ENCODE peak calls at places on chromosomes 1 and 21, in ten cellular contexts. R is OCI-LY7, J is mesendoderm, O is PC-3, T is astrocyte, P is fibroblast of lung, F is K562, H is hepatocyte, L is neural progenitor cell, Q is keratinocyte. X is an unnamed sample.

GRCh38 chr1:85479491-85479890 is 14.5 kb upstream of the DDAH1 start:
- DNase-seq in P (no peak), H (no peak), F (no peak), L (no peak), T (no peak), Q (no peak), O (no peak), J (no peak), R (no peak), X (no peak)

GRCh38 chr1:10607228-10607627 is 132.5 kb downstream of the PEX14 start:
- DNase-seq in O (no peak), R (no peak), T (no peak), L (no peak), H (peak; percentile 42), P (peak; percentile 82), F (no peak), Q (no peak), J (no peak), X (no peak)

GRCh38 chr1:160978510-160978927 is 23.9 kb upstream of the ITLN2 start:
- DNase-seq in P (no peak), O (peak; percentile 45), Q (no peak), J (no peak), L (no peak), F (no peak), R (no peak), H (no peak), T (no peak), X (no peak)

GRCh38 chr1:225849905-225850304 is 32.3 kb downstream of the TMEM63A start:
- DNase-seq in T (no peak), J (no peak), L (no peak), P (no peak), H (no peak), O (no peak), Q (no peak), R (peak; percentile 36), F (peak; percentile 60), X (no peak)

GRCh38 chr1:205843031-205843859 is 6.7 kb downstream of the PM20D1 start:
- DNase-seq in P (no peak), Q (no peak), F (no peak), J (peak; percentile 12), H (no peak), T (no peak), R (no peak), O (no peak), L (no peak), X (no peak)

GRCh38 chr21:45987121-45987711 is 5.6 kb downstream of the COL6A1 start:
- DNase-seq in Q (no peak), T (no peak), H (no peak), P (no peak), F (no peak), J (no peak), R (no peak), O (no peak), L (no peak), X (no peak)

GRCh38 chr1:110870721-110871388 is 2.1 kb upstream of the CD53 start:
- DNase-seq in H (no peak), J (peak; percentile 19), T (no peak), R (peak; percentile 16), Q (no peak), L (no peak), F (no peak), O (no peak), P (no peak), X (no peak)

GRCh38 chr1:161119017-161119378 is 1.1 kb downstream of the NIT1 start:
- DNase-seq in J (peak; percentile 71), F (no peak), P (no peak), T (no peak), Q (no peak), R (peak; percentile 54), O (no peak), L (peak; percentile 22), H (peak; percentile 42), X (no peak)

DNA sequence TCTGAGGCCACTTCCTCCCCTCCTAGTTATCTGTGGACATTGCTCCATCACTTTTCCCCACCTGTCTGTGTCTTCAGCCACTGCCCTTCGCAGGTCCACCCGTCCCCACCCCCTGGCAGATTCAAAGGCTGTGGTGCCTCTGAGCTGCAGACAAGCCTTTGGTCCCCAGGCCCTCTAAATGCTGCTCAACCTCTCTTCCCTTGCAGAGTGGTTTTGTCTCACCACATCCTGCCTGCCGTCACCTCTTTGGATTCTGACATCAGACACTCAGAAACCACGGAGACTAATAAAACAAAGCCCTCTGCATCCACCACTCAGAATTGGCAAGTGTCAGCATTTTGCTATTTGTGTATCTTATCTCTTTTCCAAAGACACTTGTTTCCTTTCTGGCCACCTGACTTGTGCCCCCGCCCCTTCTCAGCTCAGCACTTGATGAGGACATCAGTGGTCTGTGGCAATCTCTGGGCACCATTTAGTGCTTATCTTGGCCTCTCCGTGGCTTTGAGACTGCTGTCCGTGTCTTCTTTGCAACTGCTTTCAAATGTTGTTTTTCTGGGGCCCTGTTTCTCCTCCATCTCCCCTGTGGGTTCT is 7.7 kb downstream of the CNIH3 start:
- DNase-seq in T (peak; percentile 99), Q (no peak), J (peak; percentile 73), R (peak; percentile 17), F (no peak), H (peak; percentile 36), P (peak; percentile 84), O (peak; percentile 94), L (no peak), X (peak; percentile 51)
- H3K79me2 ChIP-seq in T (peaks cover 89% of the 10 kb centered on the region), Q (no peaks in the 10 kb centered on the region), J (peaks cover 11% of the 10 kb centered on the region), R (no peaks in the 10 kb centered on the region), F (no peaks in the 10 kb centered on the region), H (no peaks in the 10 kb centered on the region), P (peaks cover 63% of the 10 kb centered on the region), O (no peaks in the 10 kb centered on the region), L (no peaks in the 10 kb centered on the region), X (no peaks in the 10 kb centered on the region)

GRCh38 chr1:92956254-92956653 is 5.0 kb downstream of the DIPK1A start:
- DNase-seq in Q (no peak), J (no peak), P (no peak), T (no peak), H (no peak), L (no peak), O (no peak), F (no peak), R (no peak), X (no peak)

GRCh38 chr1:92949937-92950817 is 11.1 kb downstream of the DIPK1A start:
- DNase-seq in Q (no peak), T (peak; percentile 86), H (no peak), J (peak; percentile 70), P (peak; percentile 49), O (peak; percentile 40), L (peak; percentile 31), F (no peak), R (peak; percentile 54), X (no peak)

GRCh38 chr1:92951141-92951582 is 10.1 kb downstream of the DIPK1A start:
- DNase-seq in T (peak; percentile 81), P (peak; percentile 79), J (peak; percentile 57), L (no peak), O (peak; percentile 57), H (peak; percentile 17), Q (no peak), R (peak; percentile 94), F (peak; percentile 49), X (no peak)

GRCh38 chr1:92952714-92953113 is 8.5 kb downstream of the DIPK1A start:
- DNase-seq in Q (no peak), R (no peak), J (no peak), P (no peak), F (no peak), H (no peak), L (no peak), T (no peak), O (no peak), X (no peak)

GRCh38 chr1:92953491-92953890 is 7.8 kb downstream of the DIPK1A start:
- DNase-seq in J (no peak), Q (no peak), H (no peak), F (no peak), R (peak; percentile 79), O (no peak), L (no peak), T (no peak), P (no peak), X (no peak)
- H3K4me3 ChIP-seq in J (no peak overlapping the region), Q (no peak overlapping the region), H (no peak overlapping the region), F (no peak overlapping the region), R (peak overlapping the region; percentile 55), O (no peak overlapping the region), L (no peak overlapping the region), T (no peak overlapping the region), P (no peak overlapping the region), X (no peak overlapping the region)

GRCh38 chr1:13781228-13781627 is 81.2 kb downstream of the PRDM2 start:
- DNase-seq in Q (no peak), L (no peak), T (no peak), H (no peak), P (no peak), J (no peak), R (no peak), F (no peak), O (no peak), X (no peak)

GRCh38 chr1:13782634-13782995 is 82.6 kb downstream of the PRDM2 start:
- DNase-seq in F (no peak), P (no peak), O (no peak), R (no peak), J (no peak), Q (no peak), L (no peak), T (no peak), H (no peak), X (no peak)

GRCh38 chr1:13781907-13782633 is 82.1 kb downstream of the PRDM2 start:
- DNase-seq in J (no peak), Q (no peak), H (no peak), O (no peak), F (no peak), R (no peak), P (peak; percentile 83), L (no peak), T (peak; percentile 79), X (no peak)

GRCh38 chr1:13784971-13785370 is 85.0 kb downstream of the PRDM2 start:
- DNase-seq in F (no peak), O (no peak), P (no peak), R (no peak), T (no peak), Q (no peak), J (no peak), H (no peak), L (no peak), X (no peak)

DNA sequence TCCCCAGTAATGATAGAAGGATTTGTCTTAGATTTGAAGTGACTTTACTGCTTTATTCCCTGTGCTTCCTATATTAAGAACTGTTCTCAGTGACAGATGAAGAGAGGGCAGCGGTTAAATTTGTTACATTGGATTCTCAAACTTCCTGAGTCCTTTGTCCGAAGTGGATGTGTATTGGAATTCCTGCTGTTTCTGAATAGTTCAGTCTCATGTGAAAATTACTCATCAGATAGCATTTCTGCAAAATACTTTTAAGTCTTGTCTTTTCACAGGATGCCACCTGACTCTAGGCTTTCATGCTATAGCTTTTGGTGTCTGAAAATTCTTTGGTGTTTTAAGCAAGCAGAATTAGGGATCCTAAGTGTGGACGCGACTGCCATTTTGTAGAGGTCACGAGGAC is 83.6 kb downstream of the PRDM2 start:
- DNase-seq in H (no peak), P (no peak), J (peak; percentile 52), L (no peak), F (no peak), T (peak; percentile 59), O (no peak), R (no peak), Q (no peak), X (no peak)
- H3K79me2 ChIP-seq in H (peaks cover 61% of the 10 kb centered on the region), P (peaks cover 52% of the 10 kb centered on the region), J (peaks cover 2% of the 10 kb centered on the region), L (no peaks in the 10 kb centered on the region), F (peaks cover 8% of the 10 kb centered on the region), T (peaks cover 85% of the 10 kb centered on the region), O (peaks cover 50% of the 10 kb centered on the region), R (peaks cover 67% of the 10 kb centered on the region), Q (peaks cover 65% of the 10 kb centered on the region), X (peaks cover 49% of the 10 kb centered on the region)

DNA sequence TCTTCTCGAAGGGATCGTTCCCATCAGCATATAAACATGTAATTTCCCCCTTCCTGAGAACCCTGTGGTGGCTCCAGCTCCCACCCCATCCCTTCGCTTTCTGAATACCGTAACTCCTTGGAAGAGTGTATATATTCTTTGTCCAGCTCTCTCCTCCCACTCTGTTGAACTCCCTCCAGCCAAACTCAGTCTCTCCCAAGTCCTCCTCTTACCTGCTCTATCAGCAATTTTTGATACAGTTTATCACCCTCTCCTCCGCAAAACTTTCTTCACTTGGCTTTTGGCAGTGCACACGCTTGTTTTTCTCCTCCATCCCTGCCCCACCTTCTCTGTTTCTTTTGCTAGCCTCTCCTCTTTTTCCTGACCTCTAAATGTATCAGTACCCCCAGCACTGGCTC is 109.9 kb upstream of the SLC25A33 start:
- DNase-seq in P (no peak), O (no peak), Q (no peak), F (no peak), H (no peak), R (no peak), L (no peak), J (no peak), T (no peak), X (no peak)
- H3K4me3 ChIP-seq in P (peak overlapping the region; percentile 86), O (peak overlapping the region; percentile 60), Q (peak overlapping the region; percentile 41), F (peak overlapping the region; percentile 41), H (peak overlapping the region; percentile 35), R (peak overlapping the region; percentile 69), L (peak overlapping the region; percentile 50), J (peak overlapping the region; percentile 46), T (peak overlapping the region; percentile 76), X (peak overlapping the region; percentile 10)